ENCODE peak calls at places on chromosomes 6 and 20, in five cellular contexts. I, L, J, M and Q are unnamed samples.

GRCh38 chr6:15058200-15059070 is 187.4 kb upstream of the JARID2 start:
- DNase-seq in I (no peak), L (no peak), M (no peak), J (no peak), Q (no peak)

GRCh38 chr20:31837896-31838397 is 7.5 kb downstream of the FOXS1 start:
- DNase-seq in M (no peak), J (peak; percentile 78), I (no peak), L (no peak), Q (peak; percentile 76)

GRCh38 chr6:40358473-40359460 is 228.4 kb downstream of the LRFN2 start:
- DNase-seq in L (no peak), J (no peak), I (no peak), M (no peak), Q (no peak)

GRCh38 chr6:146297815-146298214 is 245.8 kb upstream of the RAB32 start:
- DNase-seq in I (no peak), M (no peak), J (peak; percentile 26), L (no peak), Q (peak; percentile 58)

GRCh38 chr20:45294003-45294368 is 12.7 kb upstream of the RBPJL start:
- DNase-seq in L (no peak), I (no peak), M (no peak), J (no peak), Q (no peak)

GRCh38 chr6:87276624-87277023 is 45.8 kb upstream of the SMIM8 start:
- DNase-seq in I (no peak), J (no peak), L (no peak), M (peak; percentile 33), Q (no peak)

GRCh38 chr20:22611636-22612035 is 27.3 kb upstream of the FOXA2 start:
- DNase-seq in L (no peak), I (no peak), J (no peak), M (no peak), Q (no peak)

GRCh38 chr20:25083773-25084615 is 2.1 kb upstream of the VSX1 start:
- DNase-seq in I (no peak), J (no peak), L (no peak), M (no peak), Q (no peak)

GRCh38 chr6:132520953-132521352 is 8.0 kb upstream of the STX7 start:
- DNase-seq in J (peak; percentile 89), L (no peak), I (peak; percentile 27), M (peak; percentile 71), Q (peak; percentile 41)

GRCh38 chr6:2807342-2808090 is 34.1 kb downstream of the SERPINB1 start:
- DNase-seq in I (peak; percentile 40), M (no peak), J (no peak), L (peak; percentile 21), Q (no peak)

GRCh38 chr6:158660331-158660730 is 10.5 kb downstream of the SYTL3 start:
- DNase-seq in M (peak; percentile 68), I (no peak), J (peak; percentile 41), L (peak; percentile 63), Q (no peak)

GRCh38 chr6:63839485-63839884 is 203.9 kb downstream of the PHF3 start:
- DNase-seq in J (no peak), L (no peak), M (no peak), I (no peak), Q (no peak)

GRCh38 chr6:109852713-109853112 is 125.4 kb upstream of the GPR6 start:
- DNase-seq in M (no peak), L (no peak), I (no peak), J (no peak), Q (no peak)

GRCh38 chr20:59810376-59811187 is 122.9 kb downstream of the SYCP2 start:
- DNase-seq in I (no peak), J (peak; percentile 14), M (no peak), L (peak; percentile 7), Q (no peak)

GRCh38 chr6:21441386-21441785 is 152.2 kb upstream of the SOX4 start:
- DNase-seq in L (no peak), M (no peak), I (no peak), J (no peak), Q (no peak)

GRCh38 chr6:157233156-157233555 is 90.2 kb downstream of the TMEM242 start:
- DNase-seq in I (no peak), J (no peak), L (no peak), M (no peak), Q (no peak)

GRCh38 chr20:25218109-25218486 is 22.6 kb downstream of the ENTPD6 start:
- DNase-seq in L (no peak), J (no peak), I (no peak), M (no peak), Q (no peak)

GRCh38 chr6:2566048-2566447 is 184.7 kb downstream of the MYLK4 start:
- DNase-seq in M (no peak), L (no peak), I (no peak), J (no peak), Q (no peak)

GRCh38 chr20:55530763-55531162 is 474.6 kb downstream of the CBLN4 start:
- DNase-seq in J (no peak), L (no peak), M (no peak), I (no peak), Q (no peak)

GRCh38 chr20:24403410-24403809 is 66.0 kb upstream of the SYNDIG1 start:
- DNase-seq in I (no peak), M (no peak), L (no peak), J (no peak), Q (no peak)

GRCh38 chr6:81696505-81696904 is 56.0 kb downstream of the TENT5A start:
- DNase-seq in L (no peak), M (peak; percentile 51), J (no peak), I (no peak), Q (no peak)

GRCh38 chr6:25706314-25707014 is 48.1 kb upstream of the SLC17A4 start:
- DNase-seq in L (no peak), I (peak; percentile 56), J (peak; percentile 35), M (peak; percentile 14), Q (peak; percentile 7)

GRCh38 chr6:137894779-137895385 is 27.8 kb downstream of the TNFAIP3 start:
- DNase-seq in L (no peak), I (no peak), M (peak; percentile 37), J (peak; percentile 86), Q (no peak)

GRCh38 chr6:154569136-154569862 is 58.8 kb upstream of the CNKSR3 start:
- DNase-seq in I (no peak), M (no peak), L (no peak), J (no peak), Q (no peak)

GRCh38 chr6:49557177-49557576 is 6.7 kb downstream of the C6orf141 start:
- DNase-seq in J (no peak), L (no peak), M (no peak), I (no peak), Q (no peak)

GRCh38 chr6:10586302-10586701 is 65.2 kb downstream of the GCNT2 start:
- DNase-seq in L (no peak), M (no peak), I (no peak), J (no peak), Q (no peak)
- H3K4me3 ChIP-seq in L (no peak overlapping the region), M (no peak overlapping the region), I (no peak overlapping the region), J (no peak overlapping the region), Q (no peak overlapping the region)

GRCh38 chr6:53456809-53457208 is 88.1 kb downstream of the GCLC start:
- DNase-seq in I (no peak), J (no peak), M (no peak), L (no peak), Q (no peak)
- H3K9me3 ChIP-seq in I (no peaks in the 10 kb centered on the region), J (no peaks in the 10 kb centered on the region), M (no peaks in the 10 kb centered on the region), L (no peaks in the 10 kb centered on the region), Q (no peaks in the 10 kb centered on the region)

GRCh38 chr6:124961784-124962611 is at the start of gene RNF217:
- DNase-seq in I (peak; percentile 55), L (peak; percentile 57), J (peak; percentile 77), M (peak; percentile 27), Q (peak; percentile 65)
- H3K4me3 ChIP-seq in I (peak within 1 kb of the TSS; percentile 48), L (peak within 1 kb of the TSS; percentile 70), J (peak within 1 kb of the TSS; percentile 85), M (peak within 1 kb of the TSS; percentile 76), Q (peak within 1 kb of the TSS; percentile 62)

GRCh38 chr20:37695684-37696342 is 2.0 kb downstream of the CTNNBL1 start:
- DNase-seq in L (no peak), J (no peak), M (no peak), I (no peak), Q (no peak)
- H3K9me3 ChIP-seq in L (no peaks in the 10 kb centered on the region), J (no peaks in the 10 kb centered on the region), M (no peaks in the 10 kb centered on the region), I (no peaks in the 10 kb centered on the region), Q (no peaks in the 10 kb centered on the region)

DNA sequence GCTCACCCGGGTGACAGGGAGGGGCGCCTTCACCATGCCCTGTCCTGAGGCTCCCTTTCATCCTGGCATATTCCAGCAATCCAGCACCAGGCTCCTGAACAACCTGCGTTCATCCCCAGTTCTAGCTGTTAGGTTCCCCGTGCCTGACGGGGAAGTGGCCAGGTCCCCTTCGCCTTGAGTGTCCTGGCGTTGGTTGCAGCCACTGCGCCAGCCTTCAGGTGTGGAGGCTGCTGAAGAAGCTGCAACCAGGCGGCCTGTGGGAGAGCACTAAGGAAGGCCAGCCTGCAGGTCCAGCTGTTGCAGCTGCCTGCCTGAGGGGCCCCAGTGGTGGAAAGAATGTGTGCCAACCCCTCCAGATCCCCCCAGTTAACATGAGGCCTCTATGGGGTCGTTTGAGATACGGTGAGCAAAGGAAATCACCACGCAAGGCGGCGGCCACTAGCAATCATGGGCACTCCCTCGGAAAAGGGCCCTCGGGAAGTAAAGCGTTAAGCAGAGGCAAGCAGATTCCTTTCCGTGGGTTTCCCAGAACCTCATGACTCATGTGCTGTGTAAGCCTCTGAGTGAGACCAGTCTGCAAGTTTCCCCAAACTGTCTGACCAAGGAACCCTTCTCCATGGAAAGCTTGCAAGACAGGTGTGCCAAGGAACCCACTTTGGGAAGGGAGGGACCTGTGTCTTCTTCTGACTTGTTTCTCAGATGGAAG is 320.8 kb downstream of the TAF4 start:
- DNase-seq in I (no peak), L (no peak), J (peak; percentile 43), M (no peak), Q (no peak)
- H3K4me3 ChIP-seq in I (no peak overlapping the region), L (no peak overlapping the region), J (no peak overlapping the region), M (no peak overlapping the region), Q (no peak overlapping the region)

GRCh38 chr6:88662653-88663174 is 300.7 kb downstream of the RNGTT start:
- DNase-seq in L (no peak), J (no peak), M (no peak), I (no peak), Q (no peak)
- H3K9me3 ChIP-seq in L (no peaks in the 10 kb centered on the region), J (no peaks in the 10 kb centered on the region), M (no peaks in the 10 kb centered on the region), I (no peaks in the 10 kb centered on the region), Q (peaks cover 3% of the 10 kb centered on the region)

GRCh38 chr6:34491091-34491430 is 25.2 kb downstream of the PACSIN1 start:
- DNase-seq in J (peak; percentile 83), M (no peak), L (no peak), I (peak; percentile 57), Q (peak; percentile 35)
- H3K4me3 ChIP-seq in J (no peak overlapping the region), M (no peak overlapping the region), L (no peak overlapping the region), I (no peak overlapping the region), Q (no peak overlapping the region)

GRCh38 chr6:11785953-11786579 is 7.5 kb upstream of the ADTRP start:
- DNase-seq in J (no peak), I (no peak), M (no peak), L (peak; percentile 77), Q (no peak)

GRCh38 chr6:11785449-11785951 is 6.9 kb upstream of the ADTRP start:
- DNase-seq in L (no peak), J (no peak), M (peak; percentile 59), I (no peak), Q (no peak)

GRCh38 chr6:11789754-11790153 is 11.2 kb upstream of the ADTRP start:
- DNase-seq in L (no peak), M (no peak), I (no peak), J (no peak), Q (no peak)

GRCh38 chr6:11791354-11792107 is 12.9 kb upstream of the ADTRP start:
- DNase-seq in J (peak; percentile 11), L (no peak), M (no peak), I (no peak), Q (no peak)

GRCh38 chr6:11788043-11788442 is 9.4 kb upstream of the ADTRP start:
- DNase-seq in M (no peak), I (no peak), J (no peak), L (no peak), Q (no peak)
- H3K9me3 ChIP-seq in M (no peaks in the 10 kb centered on the region), I (no peaks in the 10 kb centered on the region), J (no peaks in the 10 kb centered on the region), L (no peaks in the 10 kb centered on the region), Q (no peaks in the 10 kb centered on the region)